ENCODE peak calls at places on chromosome 2, in six cellular contexts. U, E, X, N, A and C are unnamed samples.

GRCh38 chr2:42132966-42133641 is 36.0 kb upstream of the EML4 start:
- DNase-seq in X (peak; percentile 97), E (peak; percentile 85), U (peak; percentile 94), A (peak; percentile 99), N (peak; percentile 83), C (peak; percentile 92)

GRCh38 chr2:163210430-163210918 is 371.9 kb upstream of the KCNH7 start:
- DNase-seq in N (no peak), A (peak; percentile 73), U (peak; percentile 68), X (no peak), E (no peak), C (no peak)

GRCh38 chr2:19540739-19541503 is 182.5 kb upstream of the OSR1 start:
- DNase-seq in N (no peak), A (peak; percentile 86), E (no peak), X (no peak), U (peak; percentile 79), C (no peak)

GRCh38 chr2:25386662-25387478 is 45.1 kb upstream of the DNMT3A start:
- DNase-seq in U (no peak), X (no peak), A (no peak), E (no peak), N (no peak), C (no peak)

GRCh38 chr2:170715062-170715931 is at the start of gene SP5:
- DNase-seq in X (peak; percentile 47), A (peak; percentile 57), U (peak; percentile 57), N (peak; percentile 25), E (peak; percentile 78), C (no peak)

GRCh38 chr2:236366049-236366387 is 101.8 kb upstream of the ASB18 start:
- DNase-seq in A (no peak), N (no peak), E (no peak), U (no peak), X (no peak), C (no peak)

GRCh38 chr2:239337877-239338484 is 62.8 kb downstream of the HDAC4 start:
- DNase-seq in X (no peak), U (no peak), E (peak; percentile 17), N (peak; percentile 2), A (no peak), C (no peak)

GRCh38 chr2:173239644-173240043 is 115.0 kb upstream of the CDCA7 start:
- DNase-seq in A (no peak), N (no peak), E (no peak), X (no peak), U (no peak), C (no peak)

GRCh38 chr2:48278590-48278989 is 251.4 kb upstream of the STON1 start:
- DNase-seq in N (no peak), E (no peak), X (no peak), U (no peak), A (no peak), C (no peak)

GRCh38 chr2:237556773-237557632 is 9.4 kb upstream of the PRLH start:
- DNase-seq in U (no peak), N (no peak), X (no peak), E (no peak), A (no peak), C (no peak)

GRCh38 chr2:28251337-28251736 is 141.3 kb upstream of the FOSL2 start:
- DNase-seq in X (no peak), E (no peak), N (no peak), A (no peak), U (no peak), C (no peak)

GRCh38 chr2:132911726-132912724 is 242.0 kb upstream of the LYPD1 start:
- DNase-seq in A (peak; percentile 60), U (peak; percentile 7), N (peak; percentile 6), E (no peak), X (no peak), C (no peak)

GRCh38 chr2:24307961-24308360 is 52.4 kb downstream of the ITSN2 start:
- DNase-seq in E (no peak), U (no peak), X (no peak), N (no peak), A (no peak), C (no peak)

GRCh38 chr2:231570903-231571302 is 21.8 kb upstream of the TEX44 start:
- DNase-seq in X (no peak), N (no peak), A (no peak), U (no peak), E (no peak), C (no peak)

GRCh38 chr2:231573698-231574421 is 18.8 kb upstream of the TEX44 start:
- DNase-seq in E (no peak), U (no peak), X (no peak), N (no peak), A (no peak), C (no peak)

GRCh38 chr2:231568785-231569435 is 23.8 kb upstream of the TEX44 start:
- DNase-seq in E (no peak), X (no peak), N (no peak), A (no peak), U (no peak), C (no peak)

GRCh38 chr2:231573096-231573495 is 19.6 kb upstream of the TEX44 start:
- DNase-seq in N (no peak), X (no peak), U (no peak), E (no peak), A (no peak), C (no peak)

GRCh38 chr2:231571810-231572209 is 20.9 kb upstream of the TEX44 start:
- DNase-seq in U (no peak), N (no peak), X (no peak), A (no peak), E (no peak), C (no peak)
- H3K4me3 ChIP-seq in U (no peak overlapping the region), N (no peak overlapping the region), X (no peak overlapping the region), A (no peak overlapping the region), E (no peak overlapping the region), C (no peak overlapping the region)

GRCh38 chr2:26732446-26732845 is 31.6 kb upstream of the SLC35F6 start:
- DNase-seq in N (no peak), X (no peak), A (no peak), U (no peak), E (no peak), C (no peak)

GRCh38 chr2:26733343-26733742 is 30.7 kb upstream of the SLC35F6 start:
- DNase-seq in E (no peak), A (no peak), X (no peak), N (no peak), U (no peak), C (no peak)

GRCh38 chr2:26737221-26737620 is 26.9 kb upstream of the SLC35F6 start:
- DNase-seq in N (no peak), E (no peak), U (no peak), A (no peak), X (no peak), C (no peak)

GRCh38 chr2:26735883-26736588 is 28.0 kb upstream of the SLC35F6 start:
- DNase-seq in U (peak; percentile 43), A (no peak), E (no peak), N (peak; percentile 40), X (no peak), C (no peak)

DNA sequence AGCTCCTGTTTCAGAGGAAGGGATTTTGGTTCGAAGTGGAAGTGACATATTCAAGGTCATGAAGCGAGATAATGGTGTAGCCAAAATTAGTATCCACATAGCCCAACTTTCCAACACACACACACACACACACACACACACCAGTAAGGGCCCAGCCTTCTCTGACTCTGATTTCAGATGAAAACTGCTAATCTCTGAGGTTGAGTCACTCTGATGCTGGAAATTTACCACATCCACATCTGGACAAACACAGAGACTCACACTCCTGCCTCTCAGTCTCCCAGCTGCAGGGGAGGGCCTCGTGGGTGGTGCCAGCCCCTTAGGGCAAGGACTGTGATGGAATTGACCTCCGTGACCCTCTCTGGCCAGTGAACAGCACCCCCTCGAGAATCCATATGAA is 29.0 kb upstream of the SLC35F6 start:
- DNase-seq in U (peak; percentile 86), A (peak; percentile 94), E (no peak), X (no peak), N (peak; percentile 37), C (no peak)
- H3K27ac ChIP-seq in U (peak overlapping the region; percentile 68), A (no peak overlapping the region), E (no peak overlapping the region), X (no peak overlapping the region), N (no peak overlapping the region), C (no peak overlapping the region)

GRCh38 chr2:71417300-71418202 is 35.8 kb upstream of the DYSF start:
- DNase-seq in X (no peak), E (no peak), N (no peak), U (peak; percentile 39), A (no peak), C (no peak)
- H3K4me3 ChIP-seq in X (peak overlapping the region; percentile 36), E (no peak overlapping the region), N (peak overlapping the region; percentile 30), U (peak overlapping the region; percentile 51), A (peak overlapping the region; percentile 40), C (peak overlapping the region; percentile 5)

DNA sequence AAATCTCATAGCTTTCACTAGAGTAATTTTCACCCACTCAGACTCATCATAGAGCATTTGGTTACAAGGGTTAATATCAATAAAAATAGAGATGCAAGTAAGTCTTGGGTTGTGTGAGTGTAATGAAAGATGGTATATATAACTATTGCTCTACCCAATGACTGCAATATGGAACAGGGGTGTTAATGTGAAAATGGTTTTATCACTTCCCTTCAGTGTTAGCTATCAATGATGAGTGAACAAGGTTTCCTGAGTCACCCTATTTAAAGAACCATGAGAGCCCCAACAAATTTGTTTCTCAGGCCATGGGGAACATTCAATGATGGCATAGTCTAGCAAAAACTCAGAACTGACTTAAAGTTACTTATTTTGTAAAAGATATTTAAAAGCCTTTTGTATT is 1133.6 kb upstream of the ZEB2 start:
- DNase-seq in A (peak; percentile 12), X (no peak), U (no peak), E (no peak), N (no peak), C (no peak)
- H3K27ac ChIP-seq in A (peak overlapping the region; percentile 9), X (no peak overlapping the region), U (no peak overlapping the region), E (no peak overlapping the region), N (no peak overlapping the region), C (no peak overlapping the region)

DNA sequence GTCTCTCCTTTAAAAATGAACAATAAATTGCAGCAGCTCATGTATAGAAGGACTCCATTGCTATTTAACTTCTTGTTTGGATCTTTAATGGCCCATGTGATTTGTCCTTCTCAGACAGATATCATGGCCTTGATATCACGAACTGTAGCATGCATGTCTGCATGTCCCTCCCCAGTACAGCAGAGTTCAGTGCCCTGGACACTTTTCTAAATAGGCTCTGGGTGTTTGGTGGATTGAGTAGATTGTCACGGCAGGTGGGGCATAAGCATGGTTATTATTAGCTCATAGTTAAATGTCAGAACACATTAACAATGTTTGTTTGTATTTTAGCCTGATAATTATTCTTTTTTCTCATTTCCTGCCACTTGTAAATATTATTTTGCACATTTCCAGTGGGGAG is 118.3 kb downstream of the LRRTM1 start:
- DNase-seq in X (no peak), A (no peak), U (no peak), N (no peak), E (no peak), C (no peak)
- H3K4me3 ChIP-seq in X (no peak overlapping the region), A (no peak overlapping the region), U (no peak overlapping the region), N (no peak overlapping the region), E (no peak overlapping the region), C (no peak overlapping the region)